ENCODE peak calls at places on chromosomes 5 and 9, in ten cellular contexts. V is cardiac muscle cell, J is astrocyte, F is lower lobe of right lung, S is endodermal cell, U is GM23338, I is colonic mucosa, Z is transverse colon, N is heart right ventricle, K is heart left ventricle. H is an unnamed sample. For H3K36me3, the result is how much of the 10 kb centered on the place peaks cover.

GRCh38 chr5:1930880-1931589 is 48.3 kb upstream of the IRX4 start:
- DNase-seq in V (peak), F (no peak), N (peak), K (peak), U (peak), Z (no peak), I (no peak), J (no peak), S (peak), H (peak)

GRCh38 chr5:115424030-115424429 is 120.5 kb downstream of the FEM1C start:
- DNase-seq in N (peak), J (no peak), S (no peak), I (no peak), Z (no peak), V (no peak), U (no peak), F (no peak), K (peak), H (no peak)

GRCh38 chr9:1759901-1760300 is 255.2 kb upstream of the SMARCA2 start:
- DNase-seq in Z (no peak), K (no peak), J (no peak), U (no peak), F (no peak), N (no peak), V (no peak), I (no peak), S (peak), H (no peak)

GRCh38 chr9:32486839-32487562 is 39.0 kb downstream of the RIGI start:
- DNase-seq in I (no peak), Z (no peak), J (peak), V (no peak), S (no peak), F (no peak), K (no peak), N (no peak), U (no peak), H (no peak)

GRCh38 chr5:133977858-133978257 is 9.4 kb upstream of the C5orf15 start:
- DNase-seq in Z (no peak), S (no peak), F (no peak), I (no peak), U (no peak), N (no peak), V (peak), J (peak), K (no peak), H (no peak)

GRCh38 chr5:1123418-1124147 is 11.7 kb upstream of the SLC12A7 start:
- DNase-seq in S (no peak), N (no peak), I (no peak), J (no peak), U (no peak), Z (no peak), F (no peak), V (peak), K (no peak), H (no peak)

GRCh38 chr9:110626109-110626829 is 42.3 kb upstream of the MUSK start:
- DNase-seq in I (no peak), S (no peak), N (no peak), K (no peak), J (peak), Z (no peak), V (peak), F (no peak), U (peak), H (no peak)

GRCh38 chr5:68962632-68963484 is 131.0 kb upstream of the SLC30A5 start:
- DNase-seq in S (peak), N (peak), K (peak), J (peak), Z (peak), V (peak), I (peak), F (no peak), U (peak), H (peak)

DNA sequence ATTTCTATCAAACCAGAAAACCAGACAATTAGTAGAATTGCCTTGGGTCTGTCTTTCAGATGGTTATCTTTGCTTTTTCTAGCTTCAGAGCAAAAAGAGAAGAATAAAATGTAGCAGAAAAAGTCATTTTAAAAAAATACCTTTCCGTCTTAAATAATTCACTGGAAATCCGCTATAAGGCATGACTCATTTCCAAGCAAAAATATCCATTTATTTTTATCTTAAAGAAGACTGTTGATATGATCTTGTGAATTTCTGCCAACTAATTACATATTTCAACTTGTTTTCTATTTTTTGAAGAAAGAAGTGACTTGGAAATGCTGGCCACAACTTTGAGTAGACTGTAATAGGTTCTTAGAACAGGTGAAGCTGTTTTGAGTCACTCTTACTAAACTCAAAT is 83.7 kb downstream of the VCAN start:
- DNase-seq in V (no peak), N (no peak), U (no peak), I (no peak), K (no peak), J (no peak), S (no peak), Z (no peak), F (no peak), H (no peak)
- H3K36me3 ChIP-seq in V (half or more), N (under half), U (half or more), I (under half), K (under half), J (half or more), S (under half), Z (under half), F (under half), H (under half)

DNA sequence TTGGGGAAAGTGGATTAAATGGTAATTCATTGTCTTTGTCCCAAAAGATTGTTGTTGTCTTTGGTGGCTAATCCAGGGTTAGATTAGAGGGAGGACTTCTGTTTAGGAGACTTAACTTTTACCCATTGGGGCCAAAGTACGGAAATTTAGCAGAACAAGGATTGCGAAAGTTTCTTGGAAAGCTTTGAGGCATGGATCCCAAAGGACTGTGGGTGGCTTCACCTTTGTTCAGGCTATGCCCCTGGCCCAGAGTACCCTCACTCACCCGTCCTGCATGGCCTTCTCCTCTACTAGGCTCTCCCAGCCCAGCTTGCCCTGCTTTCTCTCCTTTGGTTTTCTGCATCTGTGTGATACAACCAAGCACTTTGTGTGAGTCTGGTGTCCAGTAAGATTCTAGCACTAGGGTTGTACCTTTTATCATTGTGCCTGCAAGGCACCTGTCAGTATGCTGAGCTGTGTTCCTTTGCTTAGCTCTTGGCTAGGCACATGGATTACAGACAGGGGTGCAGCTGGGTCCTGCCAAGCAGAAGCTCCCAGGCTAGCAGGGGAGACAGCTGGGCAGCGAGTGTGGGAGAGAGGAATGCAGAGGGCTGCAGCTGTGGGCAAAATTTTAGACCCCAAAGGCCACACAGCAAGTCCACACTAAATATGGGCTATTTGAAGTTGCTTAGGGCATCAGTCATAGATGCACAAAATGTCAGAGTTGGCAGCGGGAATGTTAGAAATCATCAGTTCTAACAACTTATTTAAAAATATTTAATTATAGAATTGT is 3.2 kb downstream of the PPARGC1B start:
- DNase-seq in F (no peak), V (no peak), Z (no peak), N (no peak), K (no peak), S (peak), U (no peak), J (no peak), I (no peak), H (no peak)
- H3K4me3 ChIP-seq in F (peak), V (no peak), Z (peak), N (peak), K (peak), S (no peak), U (no peak), J (no peak), I (peak), H (no peak)

DNA sequence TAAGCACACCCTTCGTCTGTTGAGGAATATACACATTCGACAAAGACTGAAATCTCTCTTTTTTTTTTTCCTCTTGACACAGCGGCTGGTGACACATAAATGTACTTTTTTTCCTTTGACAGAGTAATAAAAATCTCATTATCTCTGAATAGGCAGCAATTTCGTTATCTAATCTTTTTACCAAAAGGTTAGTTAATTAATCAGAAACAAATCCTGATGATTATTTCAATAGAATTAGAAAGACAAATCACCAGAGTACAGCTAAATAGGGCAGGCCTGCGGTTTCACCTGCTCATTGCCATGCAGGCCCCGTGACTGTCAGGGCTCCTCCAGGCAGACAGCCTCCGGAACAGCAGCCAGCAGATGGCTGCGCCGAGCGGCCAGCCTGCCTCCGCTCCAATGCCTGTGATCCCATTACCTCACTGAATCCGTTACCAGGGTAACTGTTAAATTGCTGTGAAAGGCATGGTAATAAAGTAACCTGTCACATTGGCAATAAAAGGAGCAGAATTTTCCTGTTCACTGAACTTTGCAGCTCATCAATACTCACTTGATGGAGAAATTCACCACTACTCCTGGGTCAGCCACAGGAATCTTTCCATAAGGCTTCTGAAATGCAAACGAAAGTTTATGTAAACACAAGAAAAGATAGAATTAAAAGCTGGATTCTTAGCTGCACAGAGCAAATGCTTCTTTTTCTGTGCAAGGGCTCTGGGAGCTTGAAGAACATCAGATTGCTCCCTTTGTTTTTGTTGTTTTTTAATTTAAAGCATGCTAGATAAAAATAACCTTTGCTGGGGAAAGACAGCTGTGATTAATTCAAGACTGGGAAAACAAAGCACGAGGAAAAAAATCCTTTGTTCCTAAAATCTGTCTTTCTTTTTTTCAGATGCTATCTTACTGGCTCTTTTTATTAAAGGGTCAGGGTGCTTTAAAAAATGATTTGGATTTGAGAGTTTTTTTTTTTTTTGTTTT is 666.4 kb upstream of the ZNF608 start:
- DNase-seq in F (peak), U (peak), Z (peak), J (peak), I (peak), N (peak), V (peak), K (peak), S (peak), H (peak)
- TF ChIP-seq CTCF in F (peak), U (peak), Z (peak), J (peak), I (no peak), N (peak), V (peak), K (peak), S (peak), H (peak)

GRCh38 chr5:76705574-76705973 is 10.4 kb upstream of the F2R start:
- DNase-seq in N (no peak), S (no peak), K (no peak), V (no peak), Z (no peak), U (no peak), J (no peak), I (no peak), F (no peak), H (no peak)
- H3K36me3 ChIP-seq in N (under half), S (under half), K (under half), V (under half), Z (under half), U (under half), J (under half), I (under half), F (under half), H (under half)

GRCh38 chr9:131287366-131287765 is 2.2 kb upstream of the PLPP7 start:
- DNase-seq in S (no peak), F (no peak), I (no peak), V (no peak), N (no peak), K (no peak), U (no peak), J (no peak), Z (no peak), H (no peak)

GRCh38 chr9:131290039-131290766 is 680 bp downstream of the PLPP7 start:
- DNase-seq in S (no peak), Z (no peak), J (no peak), V (no peak), F (no peak), K (no peak), U (no peak), I (no peak), N (no peak), H (peak)

GRCh38 chr9:131288217-131288616 is 1.3 kb upstream of the PLPP7 start:
- DNase-seq in I (no peak), K (no peak), N (no peak), U (no peak), Z (no peak), F (no peak), S (no peak), V (no peak), J (no peak), H (no peak)

GRCh38 chr9:131290767-131291370 is 1.3 kb downstream of the PLPP7 start:
- DNase-seq in U (no peak), I (no peak), S (no peak), V (no peak), F (no peak), J (no peak), Z (no peak), K (no peak), N (no peak), H (no peak)

DNA sequence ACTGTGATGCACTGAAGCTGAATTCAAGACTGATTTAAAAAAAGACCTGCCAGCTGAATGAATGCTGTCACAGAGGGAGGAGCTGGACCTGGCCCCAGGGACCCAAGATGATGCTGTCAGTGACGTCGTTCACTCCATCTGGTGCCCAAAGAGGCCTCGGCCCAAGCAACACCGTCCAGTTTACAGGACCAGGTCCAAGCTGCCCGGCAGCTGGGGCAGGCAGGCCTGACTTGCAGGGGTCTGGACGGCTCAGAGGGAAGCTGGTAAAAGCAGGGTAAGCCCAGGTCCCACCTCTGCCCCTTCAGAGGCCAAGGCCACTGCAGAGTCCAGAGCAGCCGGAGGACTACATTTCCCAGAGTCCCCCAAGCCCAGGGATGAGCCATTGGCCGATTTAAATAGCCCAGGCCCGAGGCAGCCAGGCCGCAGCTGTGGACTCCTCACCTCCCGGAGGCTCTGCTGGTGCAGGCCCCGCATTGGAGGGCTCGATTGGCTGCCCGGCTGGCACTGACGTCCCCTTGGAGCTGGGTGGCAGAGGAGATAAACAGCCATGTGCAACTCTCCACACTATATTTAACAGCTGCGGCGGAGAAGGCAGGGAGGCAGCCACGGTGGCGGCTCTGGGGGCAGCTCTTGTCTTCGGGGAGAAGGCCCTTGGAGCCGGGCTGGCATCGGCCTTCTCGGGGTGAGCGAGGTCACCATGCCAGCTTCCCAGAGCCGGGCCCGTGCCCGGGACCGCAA is at the start of gene PLPP7:
- DNase-seq in F (no peak), S (peak), I (no peak), K (peak), U (peak), J (peak), V (peak), N (peak), Z (peak), H (peak)
- H3K4me3 ChIP-seq in F (peak), S (no peak), I (peak), K (peak), U (no peak), J (peak), V (peak), N (peak), Z (peak), H (peak)

DNA sequence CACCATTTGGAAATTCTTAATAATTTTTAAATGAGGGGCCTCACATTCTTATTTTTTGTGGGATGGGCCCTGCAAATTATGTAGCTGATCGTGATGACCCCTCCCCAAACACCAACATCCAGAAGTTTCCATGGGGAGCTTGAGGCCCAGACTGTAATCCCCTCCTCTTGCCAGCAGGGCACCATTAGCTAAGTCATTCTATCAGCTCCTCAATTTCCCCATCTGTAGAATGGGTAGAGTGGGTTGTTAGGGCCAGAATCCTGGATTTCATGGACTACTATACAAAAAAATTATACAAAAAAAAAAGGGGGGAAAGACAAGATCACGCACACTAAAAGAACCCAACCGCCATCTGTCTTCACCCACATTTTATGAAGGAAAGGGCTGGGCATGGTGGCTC is 38.4 kb downstream of the SHB start:
- DNase-seq in N (no peak), J (no peak), V (no peak), I (no peak), S (no peak), U (no peak), Z (no peak), F (no peak), K (no peak), H (no peak)
- TF ChIP-seq CTCF in N (no peak), J (no peak), V (no peak), I (no peak), S (peak), U (no peak), Z (no peak), F (no peak), K (no peak), H (peak)

DNA sequence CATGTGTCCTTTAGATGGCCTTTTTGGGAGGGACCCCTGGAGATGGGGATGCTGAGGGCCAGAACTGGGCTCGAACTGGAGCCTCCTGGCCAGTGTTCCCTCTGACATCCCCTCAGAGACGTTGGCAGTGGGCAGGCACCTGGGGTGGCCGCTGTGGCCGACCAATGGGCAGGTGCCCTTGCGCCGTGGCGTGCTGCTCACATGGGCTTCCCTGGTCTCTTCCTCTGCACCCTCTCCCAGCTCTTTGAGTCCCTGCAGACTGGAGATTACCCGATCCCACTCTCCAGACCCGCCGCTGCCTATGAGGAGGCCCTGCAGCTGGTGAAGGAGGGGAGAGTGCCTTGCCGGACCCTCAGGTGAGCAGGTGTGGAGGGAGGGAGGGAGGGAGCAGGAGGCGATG is 19.9 kb upstream of the DOLPP1 start:
- DNase-seq in K (no peak), J (no peak), Z (no peak), I (no peak), N (no peak), S (no peak), F (no peak), U (no peak), V (no peak), H (no peak)
- H3K36me3 ChIP-seq in K (half or more), J (under half), Z (half or more), I (under half), N (half or more), S (under half), F (half or more), U (under half), V (under half), H (under half)

DNA sequence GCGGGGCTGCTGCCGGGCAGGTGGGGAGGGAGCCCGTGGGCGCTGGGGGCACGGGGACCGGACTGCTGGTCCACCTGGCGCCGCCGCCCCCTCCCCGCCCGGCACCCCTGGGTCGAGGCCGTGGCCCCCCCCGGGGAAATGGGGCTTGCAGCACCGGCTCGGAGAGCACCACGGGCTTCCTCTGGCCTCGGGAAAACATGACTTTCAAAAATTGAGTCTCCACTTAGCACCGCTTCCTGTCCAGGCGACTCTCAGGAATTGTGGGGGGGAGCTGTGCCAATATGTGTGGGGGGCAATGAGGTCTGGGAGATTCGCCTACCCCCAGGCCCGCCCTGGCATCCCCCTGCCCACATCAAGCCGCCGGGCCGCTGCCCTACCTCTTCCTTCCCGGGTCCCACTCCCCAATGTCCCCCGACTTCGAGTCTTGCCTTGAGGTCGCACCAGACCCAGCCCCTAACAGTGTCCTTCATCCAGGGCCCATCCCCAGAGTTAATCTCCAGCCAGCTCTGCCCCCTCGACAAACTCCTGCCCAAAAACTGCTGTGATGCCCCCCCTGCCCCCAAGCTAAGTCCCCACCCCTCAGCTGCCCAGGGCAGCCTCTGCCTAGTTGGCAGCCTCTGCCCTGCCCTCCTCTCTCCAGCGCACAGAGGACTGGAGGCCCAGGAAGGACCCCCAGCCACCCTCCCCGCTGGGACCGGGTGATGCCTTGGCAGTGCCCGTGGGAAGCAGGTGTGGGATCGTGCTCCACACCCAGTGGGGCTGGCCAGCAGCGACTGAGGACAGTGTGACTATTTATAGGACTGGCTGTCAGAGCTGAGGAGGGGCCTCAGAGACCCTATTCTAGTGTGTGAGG is 3.9 kb downstream of the EGFL7 start:
- DNase-seq in I (no peak), U (peak), V (no peak), N (no peak), J (no peak), K (no peak), F (no peak), S (no peak), Z (no peak), H (no peak)
- H3K4me3 ChIP-seq in I (peak), U (peak), V (peak), N (peak), J (no peak), K (peak), F (peak), S (no peak), Z (peak), H (no peak)

GRCh38 chr5:65209341-65209740 is 272.4 kb downstream of the ADAMTS6 start:
- DNase-seq in U (no peak), F (no peak), N (no peak), S (no peak), I (no peak), V (peak), Z (no peak), J (peak), K (no peak), H (no peak)

GRCh38 chr5:65213921-65214525 is 267.7 kb downstream of the ADAMTS6 start:
- DNase-seq in N (no peak), F (no peak), J (no peak), V (peak), I (peak), S (peak), Z (peak), K (no peak), U (peak), H (peak)
- TF ChIP-seq CTCF in N (peak), F (peak), J (peak), V (peak), I (peak), S (peak), Z (peak), K (peak), U (peak), H (peak)